ENCODE peak calls at places on chromosome 18, in six cellular contexts. One of them, this sample, is unnamed.

GRCh38 chr18:37537868-37538525 is 27.6 kb downstream of the CELF4 start:
- DNase-seq in heart right ventricle: peak; percentile 80
- DNase-seq in Caco-2: peak; percentile 48
- DNase-seq in GM23338: peak; percentile 90
- DNase-seq in transverse colon: peak; percentile 60
- DNase-seq in lower lobe of right lung: peak; percentile 80
- DNase-seq in this sample: peak; percentile 92

GRCh38 chr18:61400714-61401113 is 67.5 kb downstream of the CDH20 start:
- DNase-seq in GM23338: no peak
- DNase-seq in Caco-2: no peak
- DNase-seq in lower lobe of right lung: no peak
- DNase-seq in transverse colon: no peak
- DNase-seq in heart right ventricle: no peak
- DNase-seq in this sample: no peak

GRCh38 chr18:73959341-73959740 is 188.3 kb downstream of the FBXO15 start:
- DNase-seq in heart right ventricle: no peak
- DNase-seq in Caco-2: no peak
- DNase-seq in transverse colon: no peak
- DNase-seq in GM23338: no peak
- DNase-seq in lower lobe of right lung: no peak
- DNase-seq in this sample: no peak

GRCh38 chr18:25517881-25518715 is 166.1 kb upstream of the ZNF521 start:
- DNase-seq in Caco-2: no peak
- DNase-seq in GM23338: no peak
- DNase-seq in lower lobe of right lung: no peak
- DNase-seq in transverse colon: no peak
- DNase-seq in heart right ventricle: no peak
- DNase-seq in this sample: no peak

GRCh38 chr18:61683856-61684255 is 209.0 kb downstream of the RNF152 start:
- DNase-seq in Caco-2: no peak
- DNase-seq in GM23338: no peak
- DNase-seq in heart right ventricle: no peak
- DNase-seq in lower lobe of right lung: no peak
- DNase-seq in transverse colon: no peak
- DNase-seq in this sample: no peak

GRCh38 chr18:47215554-47216138 is 35.8 kb downstream of the SKOR2 start:
- DNase-seq in Caco-2: no peak
- DNase-seq in lower lobe of right lung: no peak
- DNase-seq in heart right ventricle: no peak
- DNase-seq in GM23338: peak; percentile 84
- DNase-seq in transverse colon: no peak
- DNase-seq in this sample: no peak

GRCh38 chr18:34003687-34004086 is 221.0 kb downstream of the NOL4 start:
- DNase-seq in transverse colon: no peak
- DNase-seq in lower lobe of right lung: no peak
- DNase-seq in GM23338: peak; percentile 52
- DNase-seq in heart right ventricle: no peak
- DNase-seq in Caco-2: no peak
- DNase-seq in this sample: no peak

GRCh38 chr18:23662309-23663263 is at the start of gene ANKRD29:
- DNase-seq in lower lobe of right lung: peak; percentile 72
- DNase-seq in transverse colon: peak; percentile 44
- DNase-seq in GM23338: peak; percentile 69
- DNase-seq in heart right ventricle: peak; percentile 62
- DNase-seq in Caco-2: no peak
- DNase-seq in this sample: peak; percentile 83

GRCh38 chr18:26619350-26619749 is 71.0 kb upstream of the KCTD1 start:
- DNase-seq in transverse colon: no peak
- DNase-seq in heart right ventricle: no peak
- DNase-seq in lower lobe of right lung: no peak
- DNase-seq in GM23338: no peak
- DNase-seq in Caco-2: no peak
- DNase-seq in this sample: no peak

GRCh38 chr18:79396431-79397287 is 929 bp downstream of the NFATC1 start:
- DNase-seq in lower lobe of right lung: peak; percentile 67
- DNase-seq in Caco-2: no peak
- DNase-seq in GM23338: no peak
- DNase-seq in transverse colon: peak; percentile 54
- DNase-seq in heart right ventricle: peak; percentile 74
- DNase-seq in this sample: peak; percentile 76

GRCh38 chr18:58044370-58045264 is 591 bp downstream of the NEDD4L start:
- DNase-seq in GM23338: peak; percentile 68
- DNase-seq in Caco-2: peak; percentile 32
- DNase-seq in lower lobe of right lung: peak; percentile 72
- DNase-seq in transverse colon: peak; percentile 55
- DNase-seq in heart right ventricle: peak; percentile 45
- DNase-seq in this sample: peak; percentile 78

GRCh38 chr18:49362431-49362830 is 98.0 kb downstream of the DYM start:
- DNase-seq in lower lobe of right lung: no peak
- DNase-seq in transverse colon: no peak
- DNase-seq in GM23338: no peak
- DNase-seq in Caco-2: no peak
- DNase-seq in heart right ventricle: no peak
- DNase-seq in this sample: no peak

GRCh38 chr18:2597639-2598038 is 26.3 kb downstream of the NDC80 start:
- DNase-seq in GM23338: no peak
- DNase-seq in Caco-2: no peak
- DNase-seq in lower lobe of right lung: no peak
- DNase-seq in transverse colon: no peak
- DNase-seq in heart right ventricle: no peak
- DNase-seq in this sample: no peak
- H3K4me3 ChIP-seq in GM23338: no peak overlapping the region
- H3K4me3 ChIP-seq in Caco-2: no peak overlapping the region
- H3K4me3 ChIP-seq in lower lobe of right lung: no peak overlapping the region
- H3K4me3 ChIP-seq in transverse colon: no peak overlapping the region
- H3K4me3 ChIP-seq in heart right ventricle: no peak overlapping the region
- H3K4me3 ChIP-seq in this sample: no peak overlapping the region

DNA sequence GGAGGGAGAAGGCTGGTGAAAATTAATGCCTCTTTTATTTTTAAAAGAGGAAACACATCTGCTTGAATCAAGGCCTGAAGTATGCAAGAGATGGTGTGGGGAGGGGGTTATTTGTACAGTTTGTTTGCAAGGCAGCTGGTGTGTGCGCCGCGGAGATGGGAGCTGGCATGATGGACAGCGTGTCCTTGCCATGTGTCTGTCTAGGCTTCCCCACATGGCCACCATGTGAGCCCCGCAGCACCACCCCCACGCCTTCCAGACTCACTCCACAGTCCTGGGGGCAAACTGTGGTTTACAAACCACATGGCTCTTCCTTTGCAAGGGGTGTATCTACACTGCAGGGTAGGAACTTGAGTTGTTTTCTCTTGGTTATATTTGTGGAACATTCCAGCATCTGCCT is 154.7 kb upstream of the APCDD1 start:
- DNase-seq in transverse colon: no peak
- DNase-seq in heart right ventricle: no peak
- DNase-seq in GM23338: no peak
- DNase-seq in lower lobe of right lung: no peak
- DNase-seq in Caco-2: no peak
- DNase-seq in this sample: no peak
- H3K4me1 ChIP-seq in transverse colon: no peaks in the 10 kb centered on the region
- H3K4me1 ChIP-seq in heart right ventricle: peaks cover 6% of the 10 kb centered on the region
- H3K4me1 ChIP-seq in GM23338: no peaks in the 10 kb centered on the region
- H3K4me1 ChIP-seq in lower lobe of right lung: peaks cover 2% of the 10 kb centered on the region
- H3K4me1 ChIP-seq in Caco-2: peaks cover 6% of the 10 kb centered on the region
- H3K4me1 ChIP-seq in this sample: no peaks in the 10 kb centered on the region

GRCh38 chr18:12647773-12648172 is 10.1 kb downstream of the SPIRE1 start:
- DNase-seq in heart right ventricle: no peak
- DNase-seq in lower lobe of right lung: no peak
- DNase-seq in GM23338: peak; percentile 51
- DNase-seq in Caco-2: no peak
- DNase-seq in transverse colon: no peak
- DNase-seq in this sample: no peak

GRCh38 chr18:12639990-12640880 is 17.7 kb downstream of the SPIRE1 start:
- DNase-seq in lower lobe of right lung: no peak
- DNase-seq in transverse colon: no peak
- DNase-seq in GM23338: no peak
- DNase-seq in Caco-2: no peak
- DNase-seq in heart right ventricle: no peak
- DNase-seq in this sample: no peak

GRCh38 chr18:12645264-12645663 is 12.6 kb downstream of the SPIRE1 start:
- DNase-seq in lower lobe of right lung: no peak
- DNase-seq in Caco-2: no peak
- DNase-seq in GM23338: no peak
- DNase-seq in transverse colon: no peak
- DNase-seq in heart right ventricle: no peak
- DNase-seq in this sample: no peak

GRCh38 chr18:12640881-12641200 is 17.1 kb downstream of the SPIRE1 start:
- DNase-seq in transverse colon: no peak
- DNase-seq in heart right ventricle: no peak
- DNase-seq in lower lobe of right lung: no peak
- DNase-seq in GM23338: no peak
- DNase-seq in Caco-2: no peak
- DNase-seq in this sample: no peak

DNA sequence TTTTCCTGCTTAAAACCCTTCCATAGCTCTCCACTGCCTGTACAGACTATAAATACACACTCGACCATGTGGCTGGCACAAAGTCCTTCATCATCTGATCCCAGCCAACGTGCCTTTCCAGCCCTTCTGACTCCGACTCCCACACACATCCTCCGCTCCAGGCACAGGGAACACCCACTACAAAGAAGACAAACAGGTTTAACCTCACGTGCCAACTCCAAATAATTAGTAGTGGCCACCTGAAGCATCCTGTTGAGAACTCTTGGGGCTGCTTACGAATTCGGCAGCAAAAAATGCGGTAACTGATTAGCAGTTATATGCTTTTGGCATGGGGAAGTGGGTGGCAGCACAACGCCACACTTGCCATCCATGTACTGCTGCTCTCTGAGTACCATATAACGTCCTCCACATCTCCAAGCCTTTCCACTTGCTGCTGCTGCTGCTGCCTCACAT is 12.1 kb downstream of the SPIRE1 start:
- DNase-seq in heart right ventricle: peak; percentile 31
- DNase-seq in Caco-2: no peak
- DNase-seq in GM23338: peak; percentile 31
- DNase-seq in lower lobe of right lung: peak; percentile 69
- DNase-seq in transverse colon: no peak
- DNase-seq in this sample: peak; percentile 63
- H3K4me3 ChIP-seq in heart right ventricle: no peak overlapping the region
- H3K4me3 ChIP-seq in Caco-2: no peak overlapping the region
- H3K4me3 ChIP-seq in GM23338: no peak overlapping the region
- H3K4me3 ChIP-seq in lower lobe of right lung: no peak overlapping the region
- H3K4me3 ChIP-seq in transverse colon: no peak overlapping the region
- H3K4me3 ChIP-seq in this sample: no peak overlapping the region

GRCh38 chr18:36035253-36035652 is 32.1 kb downstream of the RPRD1A start:
- DNase-seq in transverse colon: no peak
- DNase-seq in GM23338: no peak
- DNase-seq in lower lobe of right lung: no peak
- DNase-seq in heart right ventricle: no peak
- DNase-seq in Caco-2: no peak
- DNase-seq in this sample: no peak

GRCh38 chr18:36031903-36032302 is 35.5 kb downstream of the RPRD1A start:
- DNase-seq in transverse colon: no peak
- DNase-seq in heart right ventricle: no peak
- DNase-seq in lower lobe of right lung: no peak
- DNase-seq in Caco-2: no peak
- DNase-seq in GM23338: no peak
- DNase-seq in this sample: no peak

GRCh38 chr18:36031407-36031806 is 36.0 kb downstream of the RPRD1A start:
- DNase-seq in transverse colon: no peak
- DNase-seq in Caco-2: no peak
- DNase-seq in heart right ventricle: no peak
- DNase-seq in GM23338: no peak
- DNase-seq in lower lobe of right lung: no peak
- DNase-seq in this sample: no peak

GRCh38 chr18:36038102-36038663 is 29.2 kb downstream of the RPRD1A start:
- DNase-seq in lower lobe of right lung: no peak
- DNase-seq in transverse colon: no peak
- DNase-seq in GM23338: no peak
- DNase-seq in Caco-2: no peak
- DNase-seq in heart right ventricle: no peak
- DNase-seq in this sample: no peak

GRCh38 chr18:36034299-36034895 is 33.0 kb downstream of the RPRD1A start:
- DNase-seq in heart right ventricle: no peak
- DNase-seq in lower lobe of right lung: no peak
- DNase-seq in Caco-2: no peak
- DNase-seq in GM23338: no peak
- DNase-seq in transverse colon: no peak
- DNase-seq in this sample: no peak
- H3K4me1 ChIP-seq in heart right ventricle: peaks cover 40% of the 10 kb centered on the region
- H3K4me1 ChIP-seq in lower lobe of right lung: peaks cover 9% of the 10 kb centered on the region
- H3K4me1 ChIP-seq in Caco-2: no peaks in the 10 kb centered on the region
- H3K4me1 ChIP-seq in GM23338: no peaks in the 10 kb centered on the region
- H3K4me1 ChIP-seq in transverse colon: no peaks in the 10 kb centered on the region
- H3K4me1 ChIP-seq in this sample: no peaks in the 10 kb centered on the region

GRCh38 chr18:59876310-59876626 is 23.5 kb upstream of the PMAIP1 start:
- DNase-seq in lower lobe of right lung: no peak
- DNase-seq in GM23338: no peak
- DNase-seq in transverse colon: no peak
- DNase-seq in heart right ventricle: no peak
- DNase-seq in Caco-2: no peak
- DNase-seq in this sample: no peak
- H3K4me3 ChIP-seq in lower lobe of right lung: no peak overlapping the region
- H3K4me3 ChIP-seq in GM23338: no peak overlapping the region
- H3K4me3 ChIP-seq in transverse colon: no peak overlapping the region
- H3K4me3 ChIP-seq in heart right ventricle: no peak overlapping the region
- H3K4me3 ChIP-seq in Caco-2: no peak overlapping the region
- H3K4me3 ChIP-seq in this sample: no peak overlapping the region

This sample was measured in aorta.